ENCODE peak calls at places on chromosome 10, in seven cellular contexts. One of them, this sample, is unnamed.

GRCh38 chr10:101773923-101774588 is 1.9 kb downstream of the FGF8 start:
- DNase-seq in ovary: no peak
- DNase-seq in GM20000: no peak
- DNase-seq in SW480: no peak
- DNase-seq in T-helper 9 cell: no peak
- DNase-seq in CD4-positive, alpha-beta T cell: no peak
- DNase-seq in fibroblast of the conjunctiva: no peak
- DNase-seq in this sample: no peak

GRCh38 chr10:91596821-91597396 is 36.0 kb downstream of the PPP1R3C start:
- DNase-seq in ovary: no peak
- DNase-seq in GM20000: no peak
- DNase-seq in SW480: no peak
- DNase-seq in T-helper 9 cell: no peak
- DNase-seq in CD4-positive, alpha-beta T cell: no peak
- DNase-seq in fibroblast of the conjunctiva: peak
- DNase-seq in this sample: no peak

GRCh38 chr10:127354255-127354654 is 157.9 kb upstream of the INSYN2A start:
- DNase-seq in ovary: no peak
- DNase-seq in GM20000: no peak
- DNase-seq in SW480: no peak
- DNase-seq in T-helper 9 cell: no peak
- DNase-seq in CD4-positive, alpha-beta T cell: no peak
- DNase-seq in fibroblast of the conjunctiva: no peak
- DNase-seq in this sample: no peak

GRCh38 chr10:43912469-43912868 is 263.8 kb upstream of the ZNF32 start:
- DNase-seq in ovary: no peak
- DNase-seq in GM20000: no peak
- DNase-seq in SW480: no peak
- DNase-seq in T-helper 9 cell: no peak
- DNase-seq in CD4-positive, alpha-beta T cell: no peak
- DNase-seq in fibroblast of the conjunctiva: no peak
- DNase-seq in this sample: no peak

GRCh38 chr10:3776796-3777571 is 8.0 kb downstream of the KLF6 start:
- DNase-seq in ovary: peak
- DNase-seq in GM20000: no peak
- DNase-seq in SW480: peak
- DNase-seq in T-helper 9 cell: peak
- DNase-seq in CD4-positive, alpha-beta T cell: peak
- DNase-seq in fibroblast of the conjunctiva: peak
- DNase-seq in this sample: peak

GRCh38 chr10:75404335-75405200 is 3.0 kb upstream of the ZNF503 start:
- DNase-seq in ovary: peak
- DNase-seq in GM20000: peak
- DNase-seq in SW480: peak
- DNase-seq in T-helper 9 cell: no peak
- DNase-seq in CD4-positive, alpha-beta T cell: no peak
- DNase-seq in fibroblast of the conjunctiva: no peak
- DNase-seq in this sample: no peak

GRCh38 chr10:125823663-125824251 is 411 bp downstream of the BCCIP start:
- DNase-seq in ovary: no peak
- DNase-seq in GM20000: no peak
- DNase-seq in SW480: peak
- DNase-seq in T-helper 9 cell: no peak
- DNase-seq in CD4-positive, alpha-beta T cell: no peak
- DNase-seq in fibroblast of the conjunctiva: no peak
- DNase-seq in this sample: peak

GRCh38 chr10:130787252-130787651 is 524.3 kb downstream of the TCERG1L start:
- DNase-seq in ovary: no peak
- DNase-seq in GM20000: no peak
- DNase-seq in SW480: no peak
- DNase-seq in T-helper 9 cell: no peak
- DNase-seq in CD4-positive, alpha-beta T cell: no peak
- DNase-seq in fibroblast of the conjunctiva: no peak
- DNase-seq in this sample: peak

GRCh38 chr10:123254287-123254858 is 100.2 kb downstream of the BUB3 start:
- DNase-seq in ovary: no peak
- DNase-seq in GM20000: no peak
- DNase-seq in SW480: no peak
- DNase-seq in T-helper 9 cell: no peak
- DNase-seq in CD4-positive, alpha-beta T cell: no peak
- DNase-seq in fibroblast of the conjunctiva: no peak
- DNase-seq in this sample: no peak

GRCh38 chr10:112949875-112950507 is at the start of gene TCF7L2:
- DNase-seq in ovary: peak
- DNase-seq in GM20000: peak
- DNase-seq in SW480: peak
- DNase-seq in T-helper 9 cell: peak
- DNase-seq in CD4-positive, alpha-beta T cell: peak
- DNase-seq in fibroblast of the conjunctiva: peak
- DNase-seq in this sample: peak

GRCh38 chr10:69965086-69965485 is 87.6 kb upstream of the MACROH2A2 start:
- DNase-seq in ovary: no peak
- DNase-seq in GM20000: no peak
- DNase-seq in SW480: no peak
- DNase-seq in T-helper 9 cell: no peak
- DNase-seq in CD4-positive, alpha-beta T cell: no peak
- DNase-seq in fibroblast of the conjunctiva: no peak
- DNase-seq in this sample: no peak

GRCh38 chr10:30967654-30968421 is 63.8 kb downstream of the ZNF438 start:
- DNase-seq in ovary: no peak
- DNase-seq in GM20000: no peak
- DNase-seq in SW480: no peak
- DNase-seq in T-helper 9 cell: no peak
- DNase-seq in CD4-positive, alpha-beta T cell: no peak
- DNase-seq in fibroblast of the conjunctiva: peak
- DNase-seq in this sample: no peak

GRCh38 chr10:43819464-43820225 is 171.0 kb upstream of the ZNF32 start:
- DNase-seq in ovary: no peak
- DNase-seq in GM20000: no peak
- DNase-seq in SW480: no peak
- DNase-seq in T-helper 9 cell: no peak
- DNase-seq in CD4-positive, alpha-beta T cell: no peak
- DNase-seq in fibroblast of the conjunctiva: no peak
- DNase-seq in this sample: no peak

GRCh38 chr10:76543655-76544054 is 1094.0 kb downstream of the KCNMA1 start:
- DNase-seq in ovary: no peak
- DNase-seq in GM20000: no peak
- DNase-seq in SW480: no peak
- DNase-seq in T-helper 9 cell: no peak
- DNase-seq in CD4-positive, alpha-beta T cell: no peak
- DNase-seq in fibroblast of the conjunctiva: peak
- DNase-seq in this sample: no peak

GRCh38 chr10:20492447-20492846 is 404.7 kb downstream of the NEBL start:
- DNase-seq in ovary: no peak
- DNase-seq in GM20000: no peak
- DNase-seq in SW480: peak
- DNase-seq in T-helper 9 cell: no peak
- DNase-seq in CD4-positive, alpha-beta T cell: no peak
- DNase-seq in fibroblast of the conjunctiva: peak
- DNase-seq in this sample: no peak

GRCh38 chr10:98748298-98748697 is 301.6 kb upstream of the HPS1 start:
- DNase-seq in ovary: no peak
- DNase-seq in GM20000: peak
- DNase-seq in SW480: peak
- DNase-seq in T-helper 9 cell: no peak
- DNase-seq in CD4-positive, alpha-beta T cell: no peak
- DNase-seq in fibroblast of the conjunctiva: peak
- DNase-seq in this sample: peak

GRCh38 chr10:110641256-110641655 is 2.9 kb upstream of the RBM20 start:
- DNase-seq in ovary: no peak
- DNase-seq in GM20000: peak
- DNase-seq in SW480: peak
- DNase-seq in T-helper 9 cell: no peak
- DNase-seq in CD4-positive, alpha-beta T cell: peak
- DNase-seq in fibroblast of the conjunctiva: no peak
- DNase-seq in this sample: no peak

GRCh38 chr10:102188298-102188940 is 36.2 kb downstream of the NOLC1 start:
- DNase-seq in ovary: no peak
- DNase-seq in GM20000: no peak
- DNase-seq in SW480: no peak
- DNase-seq in T-helper 9 cell: no peak
- DNase-seq in CD4-positive, alpha-beta T cell: no peak
- DNase-seq in fibroblast of the conjunctiva: no peak
- DNase-seq in this sample: no peak

GRCh38 chr10:129094813-129095212 is 372.2 kb upstream of the MGMT start:
- DNase-seq in ovary: no peak
- DNase-seq in GM20000: no peak
- DNase-seq in SW480: no peak
- DNase-seq in T-helper 9 cell: no peak
- DNase-seq in CD4-positive, alpha-beta T cell: no peak
- DNase-seq in fibroblast of the conjunctiva: no peak
- DNase-seq in this sample: no peak

GRCh38 chr10:30413996-30414576 is 19.9 kb upstream of the MAP3K8 start:
- DNase-seq in ovary: peak
- DNase-seq in GM20000: peak
- DNase-seq in SW480: peak
- DNase-seq in T-helper 9 cell: no peak
- DNase-seq in CD4-positive, alpha-beta T cell: no peak
- DNase-seq in fibroblast of the conjunctiva: no peak
- DNase-seq in this sample: peak

GRCh38 chr10:122159159-122159970 is 111.7 kb upstream of the BTBD16 start:
- DNase-seq in ovary: no peak
- DNase-seq in GM20000: no peak
- DNase-seq in SW480: no peak
- DNase-seq in T-helper 9 cell: no peak
- DNase-seq in CD4-positive, alpha-beta T cell: no peak
- DNase-seq in fibroblast of the conjunctiva: no peak
- DNase-seq in this sample: no peak

GRCh38 chr10:96743988-96744585 is 23.8 kb upstream of the PIK3AP1 start:
- DNase-seq in ovary: peak
- DNase-seq in GM20000: no peak
- DNase-seq in SW480: no peak
- DNase-seq in T-helper 9 cell: no peak
- DNase-seq in CD4-positive, alpha-beta T cell: no peak
- DNase-seq in fibroblast of the conjunctiva: no peak
- DNase-seq in this sample: no peak

GRCh38 chr10:121065330-121065729 is 214.2 kb downstream of the WDR11 start:
- DNase-seq in ovary: no peak
- DNase-seq in GM20000: no peak
- DNase-seq in SW480: peak
- DNase-seq in T-helper 9 cell: no peak
- DNase-seq in CD4-positive, alpha-beta T cell: no peak
- DNase-seq in fibroblast of the conjunctiva: no peak
- DNase-seq in this sample: no peak

GRCh38 chr10:34345383-34345782 is 469.7 kb downstream of the PARD3 start:
- DNase-seq in ovary: no peak
- DNase-seq in GM20000: no peak
- DNase-seq in SW480: no peak
- DNase-seq in T-helper 9 cell: no peak
- DNase-seq in CD4-positive, alpha-beta T cell: no peak
- DNase-seq in fibroblast of the conjunctiva: no peak
- DNase-seq in this sample: no peak